ENCODE peak calls at places on chromosome 19, in seven cellular contexts. K, F, I, O, J, Y and D are unnamed samples.

GRCh38 chr19:58476498-58477015 is 405 bp downstream of the ZNF446 start:
- DNase-seq in K (no peak), F (peak; percentile 33), I (no peak), O (no peak), J (no peak), Y (no peak), D (no peak)

GRCh38 chr19:6056801-6057650 is 53.3 kb downstream of the RFX2 start:
- DNase-seq in K (peak; percentile 84), F (no peak), I (peak; percentile 85), O (peak; percentile 79), J (peak; percentile 67), Y (no peak), D (peak; percentile 12)

GRCh38 chr19:50266896-50267295 is 62.3 kb downstream of the KCNC3 start:
- DNase-seq in K (no peak), F (peak; percentile 11), I (peak; percentile 60), O (peak; percentile 70), J (no peak), Y (no peak), D (no peak)

GRCh38 chr19:13843104-13843921 is 33.6 kb upstream of the NANOS3 start:
- DNase-seq in K (peak; percentile 93), F (no peak), I (peak; percentile 71), O (peak; percentile 94), J (no peak), Y (no peak), D (peak; percentile 28)

GRCh38 chr19:1513492-1514294 is 874 bp upstream of the ADAMTSL5 start:
- DNase-seq in K (peak; percentile 84), F (peak; percentile 47), I (peak; percentile 75), O (no peak), J (no peak), Y (peak; percentile 68), D (peak; percentile 62)

GRCh38 chr19:5083547-5083965 is 114.6 kb downstream of the KDM4B start:
- DNase-seq in K (no peak), F (no peak), I (no peak), O (no peak), J (no peak), Y (no peak), D (no peak)

GRCh38 chr19:14091885-14092462 is 1.4 kb upstream of the SAMD1 start:
- DNase-seq in K (no peak), F (peak; percentile 74), I (peak; percentile 74), O (no peak), J (no peak), Y (no peak), D (no peak)

GRCh38 chr19:10335149-10336053 is 2.1 kb upstream of the RAVER1 start:
- DNase-seq in K (no peak), F (no peak), I (no peak), O (no peak), J (no peak), Y (no peak), D (no peak)

GRCh38 chr19:18063463-18063862 is 23.3 kb downstream of the IL12RB1 start:
- DNase-seq in K (no peak), F (no peak), I (no peak), O (no peak), J (no peak), Y (peak; percentile 32), D (no peak)

GRCh38 chr19:35241417-35241816 is 7.4 kb upstream of the LSR start:
- DNase-seq in K (no peak), F (no peak), I (no peak), O (no peak), J (no peak), Y (no peak), D (no peak)

GRCh38 chr19:35231956-35232746 is 3.6 kb upstream of the FAM187B start:
- DNase-seq in K (peak; percentile 68), F (no peak), I (no peak), O (peak; percentile 51), J (no peak), Y (no peak), D (peak; percentile 6)

GRCh38 chr19:35232912-35233311 is 4.4 kb upstream of the FAM187B start:
- DNase-seq in K (peak; percentile 40), F (no peak), I (no peak), O (no peak), J (no peak), Y (no peak), D (no peak)

GRCh38 chr19:35240322-35240721 is 8.5 kb upstream of the LSR start:
- DNase-seq in K (no peak), F (no peak), I (peak; percentile 75), O (no peak), J (no peak), Y (no peak), D (no peak)

GRCh38 chr19:35236638-35237400 is 8.3 kb upstream of the FAM187B start:
- DNase-seq in K (peak; percentile 7), F (no peak), I (peak; percentile 68), O (no peak), J (no peak), Y (no peak), D (peak; percentile 7)
- TF ChIP-seq CTCF in K (no peak), F (peak; percentile 37), I (peak; percentile 8), O (no peak), J (no peak), Y (peak; percentile 48), D (no peak)

GRCh38 chr19:51803965-51804364 is 9.0 kb downstream of the FPR3 start:
- DNase-seq in K (no peak), F (no peak), I (no peak), O (no peak), J (no peak), Y (no peak), D (no peak)
- TF ChIP-seq CTCF in K (no peak), F (no peak), I (no peak), O (no peak), J (no peak), Y (no peak), D (no peak)

GRCh38 chr19:24033308-24033961 is 53.6 kb upstream of the ZNF254 start:
- DNase-seq in K (peak; percentile 94), F (peak; percentile 93), I (peak; percentile 94), O (peak; percentile 95), J (peak; percentile 67), Y (peak; percentile 73), D (peak; percentile 78)

GRCh38 chr19:24032651-24033050 is 54.3 kb upstream of the ZNF254 start:
- DNase-seq in K (no peak), F (no peak), I (peak; percentile 45), O (no peak), J (no peak), Y (no peak), D (no peak)

GRCh38 chr19:24029941-24030636 is 56.9 kb upstream of the ZNF254 start:
- DNase-seq in K (no peak), F (no peak), I (no peak), O (no peak), J (no peak), Y (no peak), D (no peak)

GRCh38 chr19:24033962-24034342 is 53.0 kb upstream of the ZNF254 start:
- DNase-seq in K (no peak), F (peak; percentile 56), I (peak; percentile 70), O (peak; percentile 82), J (no peak), Y (no peak), D (peak; percentile 25)
- TF ChIP-seq CTCF in K (no peak), F (no peak), I (no peak), O (no peak), J (no peak), Y (no peak), D (no peak)

DNA sequence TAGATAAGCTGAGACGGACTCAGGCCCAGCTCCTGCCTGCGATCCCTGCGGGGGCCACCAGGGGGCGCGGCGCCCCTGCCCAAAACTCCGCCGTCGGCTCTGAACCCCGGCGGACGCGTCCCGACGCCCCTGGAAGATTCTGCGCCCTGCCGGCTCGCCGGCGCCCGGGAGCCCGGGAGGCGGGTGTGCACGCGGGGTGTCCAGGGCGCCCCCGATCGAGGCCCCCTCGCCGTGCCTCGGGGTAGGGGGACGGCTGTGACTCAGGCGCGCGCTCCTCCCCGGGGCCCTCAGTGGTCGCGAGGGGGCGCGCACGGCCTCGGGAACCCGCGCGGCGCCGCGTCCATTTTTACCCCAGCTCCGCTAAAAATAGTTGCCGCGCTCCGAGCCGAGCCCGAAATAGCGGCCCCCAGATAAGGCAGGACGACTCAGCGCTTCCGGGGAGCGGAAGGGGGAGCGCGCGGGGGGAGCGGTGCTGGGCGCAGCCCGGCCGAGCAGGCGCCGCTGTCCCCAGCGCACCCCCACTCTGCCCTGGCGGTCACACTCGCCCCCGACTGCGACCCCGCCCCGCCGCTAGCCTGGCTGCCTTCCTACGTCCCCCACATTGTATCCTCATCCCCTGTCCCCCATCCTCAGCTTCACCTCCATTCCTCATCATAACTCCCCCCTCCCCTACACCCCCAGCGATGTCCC is 16.0 kb upstream of the ERCC1 start:
- DNase-seq in K (peak; percentile 94), F (peak; percentile 79), I (peak; percentile 95), O (peak; percentile 95), J (peak; percentile 52), Y (peak; percentile 78), D (peak; percentile 92)
- TF ChIP-seq CTCF in K (peak; percentile 100), F (peak; percentile 83), I (peak; percentile 99), O (peak; percentile 98), J (peak; percentile 100), Y (peak; percentile 100), D (peak; percentile 100)

GRCh38 chr19:32603961-32604360 is 23.0 kb downstream of the PDCD5 start:
- DNase-seq in K (no peak), F (no peak), I (no peak), O (no peak), J (no peak), Y (no peak), D (no peak)
- TF ChIP-seq CTCF in K (no peak), F (no peak), I (no peak), O (no peak), J (no peak), Y (no peak), D (no peak)

DNA sequence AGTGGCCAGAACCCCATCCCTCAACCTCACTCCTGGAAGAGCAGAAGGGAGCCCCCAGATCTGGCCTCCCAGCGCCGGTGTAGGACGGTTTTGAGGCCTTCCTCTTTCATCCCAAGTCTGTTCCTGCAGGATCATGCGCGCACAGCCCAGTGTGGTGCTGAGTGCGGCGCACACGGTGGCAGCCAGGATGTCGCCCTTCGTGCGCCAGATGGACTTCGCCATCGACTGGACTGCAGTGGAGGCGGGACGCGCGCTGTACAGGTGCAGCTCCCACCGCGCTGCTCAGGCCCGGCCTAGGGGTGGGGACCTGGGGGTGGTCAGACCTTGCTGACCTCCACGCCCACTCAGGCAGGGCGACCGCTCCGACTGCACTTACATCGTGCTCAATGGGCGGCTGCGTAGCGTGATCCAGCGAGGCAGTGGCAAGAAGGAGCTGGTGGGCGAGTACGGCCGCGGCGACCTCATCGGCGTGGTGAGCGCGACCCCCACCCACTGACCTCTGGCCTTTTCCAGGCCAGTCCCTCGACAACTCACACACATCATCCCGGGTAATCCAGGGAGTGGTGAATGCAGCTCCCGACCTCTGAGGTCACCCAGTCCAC is 14.8 kb downstream of the PNPLA6 start:
- DNase-seq in K (no peak), F (no peak), I (no peak), O (peak; percentile 77), J (no peak), Y (no peak), D (no peak)
- TF ChIP-seq CTCF in K (no peak), F (no peak), I (no peak), O (no peak), J (no peak), Y (no peak), D (no peak)

GRCh38 chr19:38718747-38719543 is 25.3 kb downstream of the CAPN12 start:
- DNase-seq in K (peak; percentile 93), F (no peak), I (no peak), O (peak; percentile 90), J (no peak), Y (no peak), D (no peak)
- TF ChIP-seq CTCF in K (peak; percentile 70), F (no peak), I (no peak), O (peak; percentile 5), J (no peak), Y (no peak), D (no peak)